ENCODE peak calls at places on chromosomes 4 and X, in five cellular contexts. V is stimulated activated CD4-positive, alpha-beta T cell treated with anti-CD3 and anti-CD28 coated beads, Interleukin-1b, Interleukin-23, amount 100 ng/mL, for 24 hours; F is H54; A is stimulated activated naive CD8-positive, alpha-beta T cell treated with anti-CD3 and anti-CD28 coated beads, Interleukin-15, amount 100 ng/mL, for 72 hours; C is neural progenitor cell. D is an unnamed sample.

GRCh38 chr4:170697845-170698244 is 608.1 kb upstream of the AADAT start:
- DNase-seq in V (no peak), F (no peak), A (no peak), C (no peak), D (no peak)

GRCh38 chrX:50333308-50333707 is 128.7 kb downstream of the CCNB3 start:
- DNase-seq in V (no peak), F (no peak), A (no peak), C (no peak), D (no peak)

GRCh38 chr4:24473309-24473721 is 111.0 kb downstream of the DHX15 start:
- DNase-seq in V (no peak), F (peak; percentile 58), A (peak; percentile 12), C (peak; percentile 56), D (no peak)

GRCh38 chr4:154475800-154476199 is 15.8 kb downstream of the DCHS2 start:
- DNase-seq in V (no peak), F (no peak), A (no peak), C (no peak), D (no peak)

GRCh38 chr4:56668267-56668666 is 12.8 kb downstream of the HOPX start:
- DNase-seq in V (no peak), F (no peak), A (no peak), C (peak; percentile 50), D (no peak)

GRCh38 chrX:134660627-134661026 is 2.4 kb upstream of the PLAC1 start:
- DNase-seq in V (no peak), F (no peak), A (no peak), C (no peak), D (no peak)

GRCh38 chr4:8044699-8045098 is 105.0 kb upstream of the AFAP1 start:
- DNase-seq in V (no peak), F (no peak), A (no peak), C (no peak), D (no peak)

GRCh38 chr4:155777971-155778710 is 19.3 kb downstream of the GUCY1B1 start:
- DNase-seq in V (no peak), F (no peak), A (no peak), C (no peak), D (no peak)

GRCh38 chr4:113407409-113407808 is 354.1 kb downstream of the CAMK2D start:
- DNase-seq in V (no peak), F (no peak), A (no peak), C (peak; percentile 24), D (no peak)

GRCh38 chrX:56026816-56027215 is 205.3 kb upstream of the KLF8 start:
- DNase-seq in V (no peak), F (no peak), A (no peak), C (no peak), D (no peak)

GRCh38 chrX:153651540-153652079 is 4.6 kb downstream of the DUSP9 start:
- DNase-seq in V (no peak), F (no peak), A (no peak), C (no peak), D (no peak)

GRCh38 chr4:100188829-100189228 is 1.4 kb downstream of the DDIT4L start:
- DNase-seq in V (no peak), F (no peak), A (peak; percentile 11), C (no peak), D (no peak)

GRCh38 chr4:78622253-78622979 is 70.8 kb downstream of the ANXA3 start:
- DNase-seq in V (no peak), F (peak; percentile 10), A (no peak), C (no peak), D (no peak)

GRCh38 chrX:153649178-153649914 is 2.3 kb downstream of the DUSP9 start:
- DNase-seq in V (no peak), F (peak; percentile 71), A (peak; percentile 44), C (peak; percentile 81), D (no peak)

GRCh38 chr4:79597266-79597665 is 189.2 kb upstream of the GK2 start:
- DNase-seq in V (no peak), F (no peak), A (no peak), C (no peak), D (no peak)

GRCh38 chr4:25171451-25171850 is 11.2 kb upstream of the SEPSECS start:
- DNase-seq in V (no peak), F (no peak), A (no peak), C (no peak), D (no peak)

GRCh38 chr4:186021461-186022167 is 47.3 kb upstream of the TLR3 start:
- DNase-seq in V (no peak), F (no peak), A (no peak), C (peak; percentile 88), D (no peak)

GRCh38 chr4:139419388-139419914 is 34.5 kb upstream of the RAB33B start:
- DNase-seq in V (no peak), F (no peak), A (peak; percentile 70), C (no peak), D (no peak)

GRCh38 chr4:147285751-147286150 is 195.1 kb upstream of the EDNRA start:
- DNase-seq in V (no peak), F (no peak), A (no peak), C (no peak), D (no peak)

GRCh38 chr4:21885241-21885640 is 63.3 kb downstream of the KCNIP4 start:
- DNase-seq in V (no peak), F (no peak), A (no peak), C (no peak), D (no peak)

GRCh38 chr4:7444731-7445130 is 10.0 kb upstream of the PSAPL1 start:
- DNase-seq in V (no peak), F (no peak), A (no peak), C (no peak), D (no peak)

GRCh38 chrX:78199851-78200250 is 60.4 kb upstream of the TAF9B start:
- DNase-seq in V (no peak), F (no peak), A (no peak), C (peak; percentile 9), D (no peak)

GRCh38 chr4:88458091-88458740 is 1.3 kb downstream of the HERC5 start:
- DNase-seq in V (no peak), F (no peak), A (no peak), C (no peak), D (no peak)

GRCh38 chrX:112841114-112841819 is 636 bp upstream of the AMOT start:
- DNase-seq in V (peak; percentile 41), F (peak; percentile 61), A (peak; percentile 72), C (peak; percentile 96), D (peak; percentile 33)

GRCh38 chr4:153909672-153910071 is 120.8 kb upstream of the SFRP2 start:
- DNase-seq in V (no peak), F (no peak), A (no peak), C (no peak), D (no peak)

GRCh38 chr4:152328595-152328994 is 207.3 kb downstream of the FBXW7 start:
- DNase-seq in V (no peak), F (no peak), A (no peak), C (no peak), D (no peak)

GRCh38 chrX:53234484-53234883 is 9.5 kb upstream of the KDM5C start:
- DNase-seq in V (no peak), F (no peak), A (no peak), C (no peak), D (no peak)

GRCh38 chr4:71441186-71442169 is 102.7 kb downstream of the SLC4A4 start:
- DNase-seq in V (no peak), F (no peak), A (no peak), C (no peak), D (no peak)

GRCh38 chr4:156774422-156774821 is 197.2 kb downstream of the PDGFC start:
- DNase-seq in V (no peak), F (no peak), A (no peak), C (no peak), D (no peak)